ENCODE peak calls at places on chromosome 20, in seven cellular contexts. D, J, V, K, C, X and Z are unnamed samples.

GRCh38 chr20:19934792-19935491 is 82.2 kb upstream of the NAA20 start:
- DNase-seq in D (no peak), J (peak), X (no peak), C (peak), V (no peak), K (peak), Z (no peak)

GRCh38 chr20:37810027-37810426 is 92.9 kb upstream of the VSTM2L start:
- DNase-seq in D (no peak), J (no peak), X (no peak), V (no peak), C (no peak), K (no peak), Z (no peak)

GRCh38 chr20:44080646-44081267 is 106.2 kb downstream of the JPH2 start:
- DNase-seq in V (peak), X (peak), J (peak), D (peak), K (peak), C (peak), Z (peak)

GRCh38 chr20:37345339-37346231 is at the start of gene SRC:
- DNase-seq in D (peak), C (peak), X (no peak), J (peak), K (no peak), V (peak), Z (peak)

GRCh38 chr20:11012975-11013374 is 339.2 kb upstream of the JAG1 start:
- DNase-seq in V (no peak), D (no peak), X (no peak), C (no peak), J (no peak), K (no peak), Z (peak)

GRCh38 chr20:43923917-43924316 is 9.3 kb downstream of the TOX2 start:
- DNase-seq in X (no peak), J (no peak), C (no peak), V (no peak), K (no peak), D (no peak), Z (no peak)

GRCh38 chr20:32364554-32365208 is 6.5 kb downstream of the ASXL1 start:
- DNase-seq in K (no peak), X (no peak), V (no peak), J (no peak), C (no peak), D (no peak), Z (no peak)

GRCh38 chr20:33724439-33725094 is 4.5 kb upstream of the PXMP4 start:
- DNase-seq in K (no peak), J (no peak), X (no peak), C (no peak), D (no peak), V (no peak), Z (no peak)

GRCh38 chr20:23666189-23666588 is 22.6 kb downstream of the CST4 start:
- DNase-seq in V (no peak), K (no peak), J (peak), C (no peak), D (peak), X (no peak), Z (no peak)

GRCh38 chr20:112396-112795 is 24.9 kb downstream of the DEFB125 start:
- DNase-seq in C (no peak), J (no peak), X (no peak), D (no peak), K (no peak), V (no peak), Z (no peak)

DNA sequence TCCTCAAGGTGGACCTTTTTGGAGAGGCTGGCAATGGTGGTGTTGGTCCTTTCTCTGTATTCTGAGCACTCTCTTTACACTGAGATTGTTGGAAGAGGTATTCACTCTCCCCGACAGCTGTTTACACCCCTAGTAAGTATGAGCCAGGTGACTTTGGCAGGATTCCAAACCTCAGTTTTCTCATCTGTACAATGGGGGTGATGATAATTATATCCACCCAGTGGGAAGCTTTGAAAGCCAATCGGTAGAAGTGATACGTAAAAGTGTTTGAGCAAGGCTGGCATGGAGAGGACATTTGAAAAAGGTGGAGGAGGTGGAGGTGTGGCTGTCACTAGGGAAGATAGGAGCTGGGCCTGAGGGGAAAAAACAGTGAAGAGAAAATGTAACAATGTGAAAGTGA is 35.5 kb downstream of the ISM1 start:
- DNase-seq in C (no peak), X (no peak), D (no peak), J (no peak), V (no peak), K (no peak), Z (no peak)
- TF ChIP-seq EZH2phosphoT487 in C (no peak), X (no peak), D (no peak), J (no peak), V (no peak), K (no peak), Z (no peak)

GRCh38 chr20:16104783-16105182 is 468.5 kb downstream of the KIF16B start:
- DNase-seq in X (no peak), V (no peak), C (no peak), D (no peak), K (no peak), J (peak), Z (no peak)
- H2AFZ ChIP-seq in X (no peak), V (no peak), C (no peak), D (no peak), K (no peak), J (no peak), Z (no peak)

GRCh38 chr20:63175031-63175895 is 40.7 kb downstream of the YTHDF1 start:
- DNase-seq in C (no peak), K (no peak), D (no peak), X (no peak), V (no peak), J (no peak), Z (no peak)
- TF ChIP-seq EZH2 in C (peak), K (no peak), D (peak), X (no peak), V (peak), J (no peak), Z (peak)

DNA sequence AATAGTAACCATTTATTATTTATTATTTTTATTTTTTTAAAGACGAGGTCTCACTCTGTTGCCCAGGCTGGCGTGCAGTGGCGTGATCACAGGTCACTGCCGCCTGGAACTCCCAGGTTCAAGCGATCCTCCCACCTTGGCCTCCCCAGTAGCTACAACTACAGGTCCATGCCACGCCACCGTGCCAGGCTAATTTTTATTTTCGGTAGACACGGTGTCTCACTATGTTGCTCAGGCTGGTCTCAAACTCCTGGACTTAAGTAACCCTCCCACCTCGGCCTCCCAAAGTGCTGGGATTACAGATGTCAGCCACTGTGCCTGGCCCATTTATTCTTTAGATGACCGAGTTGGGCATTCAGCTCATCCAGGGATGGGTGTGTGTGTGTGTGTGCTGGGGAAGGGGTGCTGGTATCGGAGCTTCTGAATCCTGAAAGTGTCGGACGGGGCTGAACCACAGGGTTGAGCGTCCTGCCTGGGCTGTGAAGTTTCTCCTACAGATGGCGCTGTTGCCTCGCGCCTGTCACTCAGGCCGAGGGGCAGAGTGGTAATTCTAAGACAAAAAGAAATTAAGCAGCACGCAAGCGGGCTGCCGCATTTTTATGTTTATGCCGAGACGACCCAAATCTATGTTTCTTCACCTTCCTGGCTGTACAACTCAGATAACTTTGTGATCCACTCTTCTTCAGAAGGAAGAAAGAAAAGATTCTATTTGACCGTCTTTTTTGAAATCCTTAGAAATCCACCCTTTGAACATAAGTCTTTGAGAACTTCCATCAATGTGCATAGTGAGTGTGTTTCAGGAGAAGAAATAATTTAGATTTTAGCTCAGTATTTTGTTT is 252.8 kb downstream of the CDH26 start:
- DNase-seq in K (peak), V (peak), X (peak), C (peak), J (peak), D (peak), Z (peak)
- TF ChIP-seq EZH2phosphoT487 in K (no peak), V (no peak), X (no peak), C (no peak), J (no peak), D (no peak), Z (no peak)

GRCh38 chr20:57707849-57708693 is 1.7 kb downstream of the PMEPA1 start:
- DNase-seq in K (no peak), C (no peak), J (peak), V (no peak), D (no peak), X (no peak), Z (peak)
- H2AFZ ChIP-seq in K (no peak), C (no peak), J (no peak), V (no peak), D (no peak), X (no peak), Z (peak)

DNA sequence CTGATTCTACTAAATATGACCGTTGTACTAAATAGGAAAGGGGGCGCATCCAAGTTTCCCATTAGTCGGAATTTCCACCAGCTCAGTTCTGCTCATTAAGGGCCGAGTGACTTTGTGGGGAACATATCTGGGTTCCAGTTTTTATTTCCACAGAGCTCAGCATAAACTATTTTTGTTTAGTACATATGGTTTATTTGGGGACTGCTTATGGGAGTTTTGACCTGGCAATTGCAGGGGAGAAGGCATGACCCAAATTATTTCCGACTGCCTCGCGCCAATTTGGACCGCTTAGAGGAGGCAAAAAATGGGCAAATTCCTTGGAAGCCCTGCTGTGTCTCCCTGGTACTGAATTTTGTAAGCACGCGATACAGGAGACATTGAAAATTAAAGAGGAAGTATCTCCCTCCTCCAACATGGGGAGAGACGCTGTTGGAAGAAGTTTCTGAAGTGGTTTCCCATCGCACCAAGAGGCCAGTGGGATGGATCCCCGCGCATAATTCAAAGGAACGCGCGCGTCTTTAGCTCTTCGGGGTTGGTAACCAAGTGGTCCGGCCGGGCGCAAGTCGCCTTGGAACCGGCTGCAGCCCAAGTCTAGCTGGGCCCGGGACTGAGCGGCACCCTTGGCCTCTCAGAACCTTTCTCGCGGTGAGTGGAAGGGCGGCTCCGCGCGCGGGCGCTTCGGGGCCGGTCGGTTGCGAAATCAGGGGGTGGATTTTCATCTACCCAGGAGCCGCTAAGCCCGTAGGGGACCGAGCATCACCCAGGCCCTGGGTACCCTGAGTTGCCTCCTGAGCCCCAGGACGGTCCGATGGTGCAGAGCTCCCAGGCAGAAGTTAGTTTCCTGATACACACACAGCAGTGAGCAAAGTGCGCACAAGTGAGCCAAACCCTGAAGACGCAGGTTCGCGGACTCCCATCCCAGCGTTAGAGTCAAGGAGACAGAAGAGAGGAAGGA is 6.3 kb downstream of the NKX2-2 start:
- DNase-seq in C (no peak), X (no peak), D (peak), J (no peak), K (no peak), V (peak), Z (no peak)
- TF ChIP-seq EZH2 in C (peak), X (no peak), D (peak), J (no peak), K (no peak), V (peak), Z (peak)

DNA sequence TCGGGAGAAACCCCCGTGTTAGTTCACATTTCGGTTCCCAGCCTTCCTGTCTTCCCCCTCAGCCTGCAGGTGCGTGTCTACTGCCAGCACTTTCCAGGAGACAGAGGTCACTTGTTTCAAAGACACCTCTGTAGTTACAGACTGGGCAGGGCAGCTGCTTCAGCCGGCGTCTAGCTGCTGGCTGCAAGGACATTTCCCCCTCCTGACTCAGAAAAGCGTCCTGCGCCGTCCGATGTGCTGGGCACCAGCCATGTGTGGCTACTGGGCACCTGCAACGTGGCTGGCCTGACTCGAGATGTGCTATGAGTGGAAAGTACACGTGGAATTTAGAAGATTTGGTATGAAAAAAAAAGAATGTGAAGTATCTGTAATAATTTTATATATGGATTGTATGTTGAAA is 37.6 kb downstream of the RRBP1 start:
- DNase-seq in J (no peak), V (no peak), K (no peak), C (no peak), X (no peak), D (no peak), Z (no peak)
- TF ChIP-seq EZH2phosphoT487 in J (no peak), V (no peak), K (no peak), C (no peak), X (no peak), D (no peak), Z (no peak)

GRCh38 chr20:3714092-3714491 is 1.7 kb upstream of the SIGLEC1 start:
- DNase-seq in D (no peak), K (peak), J (no peak), X (no peak), V (no peak), C (no peak), Z (no peak)

GRCh38 chr20:3710703-3711417 is 1.5 kb downstream of the SIGLEC1 start:
- DNase-seq in V (peak), D (peak), X (peak), K (peak), C (peak), J (peak), Z (peak)

GRCh38 chr20:3710027-3710426 is 2.4 kb downstream of the SIGLEC1 start:
- DNase-seq in V (no peak), K (no peak), J (no peak), D (no peak), X (no peak), C (no peak), Z (no peak)

GRCh38 chr20:3712279-3712873 is at the start of gene SIGLEC1:
- DNase-seq in C (no peak), X (no peak), J (no peak), V (no peak), K (no peak), D (no peak), Z (no peak)

DNA sequence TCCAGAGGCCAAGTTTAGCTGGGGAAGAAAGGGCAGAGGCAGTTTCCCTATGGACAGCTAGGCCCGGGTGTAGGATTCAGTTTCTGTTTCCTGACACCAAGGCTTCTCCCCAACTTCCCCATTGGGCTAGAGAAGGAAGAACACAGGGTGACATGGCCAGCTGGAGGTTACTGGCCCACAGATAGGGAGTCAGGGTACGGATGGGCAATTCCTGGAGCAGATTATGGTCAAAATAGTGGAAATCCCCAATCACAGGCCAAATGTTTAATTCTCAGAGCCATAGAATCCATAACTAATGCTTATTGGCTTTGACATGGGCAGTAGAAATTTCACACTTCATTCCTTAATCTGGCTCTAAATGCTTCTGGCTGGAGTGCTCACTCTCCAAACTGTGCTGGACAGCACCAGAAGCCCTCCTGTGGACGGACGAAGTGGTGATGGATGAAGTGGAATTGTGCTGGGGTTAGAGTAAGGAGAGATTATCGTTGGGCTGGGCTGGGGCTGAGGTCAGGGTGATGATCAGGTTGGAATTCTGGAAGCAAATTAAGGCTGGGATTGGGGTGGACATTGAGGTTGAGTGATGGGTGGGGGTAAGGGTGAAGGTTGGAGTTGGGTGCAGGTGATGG is 869 bp downstream of the SIGLEC1 start:
- DNase-seq in C (no peak), V (no peak), X (no peak), D (no peak), J (no peak), K (no peak), Z (no peak)
- H2AFZ ChIP-seq in C (no peak), V (no peak), X (no peak), D (no peak), J (no peak), K (no peak), Z (no peak)

DNA sequence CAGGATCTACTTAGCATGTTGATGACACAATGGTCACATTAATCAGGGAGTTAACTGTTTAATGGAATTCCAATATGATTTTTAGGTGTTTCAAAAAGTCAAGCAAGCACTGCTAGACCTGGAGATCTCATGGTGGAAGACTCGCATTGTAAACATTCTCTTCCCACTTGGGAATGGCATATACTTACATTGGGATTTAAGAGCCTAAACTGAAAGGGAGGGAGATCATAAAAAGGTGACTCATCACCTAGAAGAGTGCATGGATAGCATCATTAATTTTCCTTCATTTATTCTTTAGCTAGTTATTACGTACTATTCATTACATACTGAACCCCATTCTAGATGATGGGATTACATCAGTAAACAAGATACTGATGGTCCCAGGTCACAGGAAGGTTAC is 185.4 kb downstream of the TASP1 start:
- DNase-seq in V (no peak), D (no peak), X (no peak), K (no peak), C (no peak), J (peak), Z (no peak)
- TF ChIP-seq EZH2 in V (no peak), D (no peak), X (no peak), K (no peak), C (no peak), J (no peak), Z (no peak)

GRCh38 chr20:25196701-25197120 is 1.2 kb downstream of the ENTPD6 start:
- DNase-seq in D (peak), X (no peak), J (no peak), V (peak), C (no peak), K (peak), Z (peak)
- TF ChIP-seq EZH2phosphoT487 in D (no peak), X (no peak), J (no peak), V (no peak), C (no peak), K (no peak), Z (no peak)